ENCODE peak calls at places on chromosomes 2 and 18, in eight cellular contexts. R is endothelial cell, V is fibroblast of lung, W is bronchial epithelial cell, K is spleen, D is HFF-Myc, U is GM06990, E is OCI-LY7. Y is an unnamed sample.

GRCh38 chr2:72115361-72116080 is 32.1 kb downstream of the CYP26B1 start:
- DNase-seq in W (peak; percentile 96), R (no peak), E (no peak), K (no peak), D (peak; percentile 70), U (no peak), V (peak; percentile 90), Y (no peak)

GRCh38 chr2:113341191-113341590 is 62.5 kb upstream of the PAX8 start:
- DNase-seq in V (no peak), W (no peak), K (no peak), R (no peak), E (no peak), U (no peak), D (no peak), Y (no peak)

GRCh38 chr2:241983571-241984270 is 114.2 kb downstream of the RTP5 start:
- DNase-seq in E (no peak), W (no peak), V (no peak), K (peak; percentile 73), R (no peak), U (no peak), D (no peak), Y (no peak)

GRCh38 chr2:168244318-168244717 is 3.1 kb downstream of the STK39 start:
- DNase-seq in U (no peak), R (no peak), D (no peak), K (peak; percentile 62), V (no peak), E (peak; percentile 61), W (peak; percentile 95), Y (no peak)

GRCh38 chr2:223759569-223760430 is 77.6 kb downstream of the AP1S3 start:
- DNase-seq in R (no peak), K (no peak), E (no peak), U (no peak), W (peak; percentile 98), D (peak; percentile 15), V (peak; percentile 74), Y (no peak)

GRCh38 chr2:150630587-150631235 is 143.2 kb upstream of the RND3 start:
- DNase-seq in W (no peak), V (peak; percentile 94), E (no peak), K (no peak), R (no peak), D (no peak), U (no peak), Y (no peak)

GRCh38 chr18:12366794-12367193 is 10.2 kb downstream of the AFG3L2 start:
- DNase-seq in V (no peak), K (no peak), E (no peak), W (no peak), D (no peak), U (no peak), R (no peak), Y (no peak)

GRCh38 chr2:18814387-18814786 is 225.0 kb upstream of the NT5C1B start:
- DNase-seq in D (peak; percentile 43), K (no peak), E (no peak), R (no peak), W (no peak), V (peak; percentile 85), U (no peak), Y (no peak)

GRCh38 chr2:239132786-239133185 is 268.0 kb downstream of the HDAC4 start:
- DNase-seq in R (no peak), U (no peak), D (no peak), W (peak; percentile 12), V (no peak), E (no peak), K (no peak), Y (no peak)

GRCh38 chr2:174328309-174329156 is 6.2 kb upstream of the SP9 start:
- DNase-seq in K (no peak), R (peak; percentile 31), W (no peak), U (peak; percentile 15), V (no peak), D (no peak), E (no peak), Y (no peak)

GRCh38 chr2:130307850-130308249 is 34.8 kb upstream of the IMP4 start:
- DNase-seq in R (no peak), D (no peak), W (peak; percentile 84), E (no peak), K (no peak), U (no peak), V (no peak), Y (no peak)

GRCh38 chr18:41666251-41666650 is 288.8 kb upstream of the PIK3C3 start:
- DNase-seq in D (no peak), R (no peak), W (peak; percentile 37), E (no peak), K (no peak), U (no peak), V (no peak), Y (no peak)

GRCh38 chr18:9951022-9951859 is 37.4 kb downstream of the VAPA start:
- DNase-seq in R (peak; percentile 51), K (no peak), D (peak; percentile 38), U (no peak), W (peak; percentile 72), V (peak; percentile 75), E (peak; percentile 45), Y (peak; percentile 19)

GRCh38 chr18:63834471-63835113 is 52.9 kb upstream of the SERPINB2 start:
- DNase-seq in R (no peak), V (no peak), W (no peak), D (no peak), U (no peak), E (no peak), K (no peak), Y (no peak)

GRCh38 chr18:62437520-62438329 is 85.1 kb upstream of the ZCCHC2 start:
- DNase-seq in R (no peak), V (no peak), U (no peak), K (no peak), W (peak; percentile 13), E (no peak), D (no peak), Y (no peak)

GRCh38 chr2:222643134-222643533 is 12.8 kb downstream of the FARSB start:
- DNase-seq in D (no peak), R (no peak), W (no peak), E (no peak), V (no peak), K (no peak), U (no peak), Y (no peak)

GRCh38 chr18:67515987-67516431 is 511 bp downstream of the DSEL start:
- DNase-seq in R (peak; percentile 87), K (peak; percentile 92), U (peak; percentile 47), V (peak; percentile 82), D (no peak), W (peak; percentile 76), E (peak; percentile 56), Y (peak; percentile 62)

GRCh38 chr18:3688682-3689081 is 238.7 kb downstream of the TGIF1 start:
- DNase-seq in W (peak; percentile 55), K (no peak), R (no peak), E (no peak), V (peak; percentile 98), D (peak; percentile 97), U (no peak), Y (no peak)

GRCh38 chr2:53028746-53029423 is 738.7 kb upstream of the CHAC2 start:
- DNase-seq in U (no peak), W (no peak), R (no peak), D (no peak), V (no peak), K (no peak), E (no peak), Y (no peak)
- TF ChIP-seq CTCF in U (no peak), W (no peak), R (peak; percentile 35), D (no peak), V (no peak), K (no peak), E (no peak), Y (no peak)

GRCh38 chr2:83517727-83518368 is 941.2 kb downstream of the SUCLG1 start:
- DNase-seq in R (no peak), E (no peak), K (no peak), W (no peak), D (no peak), U (no peak), V (no peak), Y (no peak)

DNA sequence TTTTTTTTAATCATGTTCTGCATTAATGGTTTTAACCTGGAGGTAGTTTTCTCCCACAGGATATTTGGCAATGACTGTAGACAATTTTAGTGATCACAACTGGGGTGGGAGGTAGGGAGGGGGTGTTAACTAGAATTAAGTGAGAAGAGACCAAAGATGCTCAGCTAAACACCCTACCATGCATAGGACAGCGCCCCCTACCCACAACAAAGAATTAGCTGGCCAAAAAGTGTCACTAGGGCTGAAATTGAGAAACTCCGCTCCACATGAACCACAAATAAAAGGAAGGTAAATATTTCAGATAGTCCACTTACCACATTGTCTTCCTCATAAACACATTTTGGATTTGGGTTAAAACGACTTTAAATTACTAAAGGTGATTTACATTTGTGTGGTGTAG is 942.6 kb downstream of the SUCLG1 start:
- DNase-seq in E (no peak), R (no peak), D (no peak), K (no peak), U (no peak), W (no peak), V (no peak), Y (no peak)
- TF ChIP-seq CTCF in E (peak; percentile 49), R (peak; percentile 55), D (no peak), K (no peak), U (no peak), W (no peak), V (no peak), Y (no peak)

DNA sequence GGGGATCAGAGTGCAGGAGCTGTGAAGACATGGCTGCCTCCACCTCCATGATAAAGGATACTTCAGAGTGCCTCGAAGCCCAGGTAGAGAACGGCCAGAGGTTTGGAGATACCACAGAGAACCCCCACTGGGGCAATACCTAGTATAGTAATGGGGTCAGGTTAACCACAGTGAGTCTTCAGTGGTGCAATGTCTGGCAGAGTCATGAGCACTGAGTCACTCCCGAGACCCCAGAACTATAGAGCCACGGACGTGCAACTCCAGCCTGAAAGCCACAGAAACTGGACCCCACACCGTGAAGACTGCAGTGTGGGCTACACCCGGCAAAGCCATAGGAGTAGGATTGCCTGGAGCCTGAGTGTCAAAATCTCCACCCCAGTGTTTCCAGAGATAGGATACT is 746.6 kb downstream of the CBLN2 start:
- DNase-seq in W (no peak), R (no peak), E (no peak), K (no peak), D (no peak), U (no peak), V (peak; percentile 14), Y (no peak)
- TF ChIP-seq CTCF in W (no peak), R (no peak), E (no peak), K (no peak), D (no peak), U (no peak), V (no peak), Y (no peak)

GRCh38 chr18:54358495-54358793 is 738 bp downstream of the C18orf54 start:
- DNase-seq in V (peak; percentile 20), E (no peak), K (no peak), R (no peak), D (peak; percentile 3), W (peak; percentile 13), U (no peak), Y (no peak)

GRCh38 chr18:54357082-54357659 is 487 bp downstream of the STARD6 start:
- DNase-seq in D (peak; percentile 2), U (no peak), V (no peak), E (peak; percentile 16), W (peak; percentile 67), K (no peak), R (no peak), Y (no peak)

GRCh38 chr18:54359233-54359632 is 1.5 kb downstream of the C18orf54 start:
- DNase-seq in U (no peak), E (no peak), D (no peak), R (no peak), V (peak; percentile 26), K (no peak), W (no peak), Y (no peak)

GRCh38 chr18:54360406-54360805 is 2.7 kb downstream of the C18orf54 start:
- DNase-seq in R (no peak), E (no peak), U (no peak), V (peak; percentile 25), W (no peak), D (no peak), K (no peak), Y (no peak)

GRCh38 chr18:54357660-54358494 is at the start of the genes C18orf54 and STARD6:
- DNase-seq in E (peak; percentile 88), K (peak; percentile 98), D (peak; percentile 56), U (peak; percentile 96), R (peak; percentile 92), W (peak; percentile 81), V (peak; percentile 84), Y (peak; percentile 97)
- TF ChIP-seq CTCF in E (peak; percentile 65), K (peak; percentile 46), D (peak; percentile 47), U (peak; percentile 78), R (peak; percentile 42), W (peak; percentile 46), V (peak; percentile 24), Y (peak; percentile 61)